ENCODE peak calls at places on chromosomes 2 and 18, in four cellular contexts. I, Z, F and E are unnamed samples.

GRCh38 chr2:18253686-18254197 is 306.7 kb downstream of the RDH14 start:
- DNase-seq in F (no peak), Z (no peak), I (no peak), E (no peak)

GRCh38 chr18:78875268-78875997 is 104.2 kb upstream of the SALL3 start:
- DNase-seq in Z (no peak), I (peak; percentile 73), F (no peak), E (no peak)

GRCh38 chr2:233513953-233514655 is 52.5 kb downstream of the USP40 start:
- DNase-seq in Z (no peak), I (no peak), F (no peak), E (no peak)

GRCh38 chr2:219059725-219060682 is 717 bp downstream of the IHH start:
- DNase-seq in Z (no peak), F (no peak), I (peak; percentile 62), E (no peak)

GRCh38 chr2:28753043-28753683 is 1.5 kb downstream of the PPP1CB start:
- DNase-seq in I (no peak), F (peak; percentile 86), Z (no peak), E (peak; percentile 87)

GRCh38 chr2:157254041-157254440 is 3.5 kb upstream of the GALNT5 start:
- DNase-seq in Z (no peak), F (no peak), I (no peak), E (no peak)

GRCh38 chr2:96811916-96812315 is 4.2 kb upstream of the CNNM3 start:
- DNase-seq in I (no peak), Z (no peak), F (no peak), E (peak; percentile 67)

GRCh38 chr2:136134126-136134525 is 16.2 kb upstream of the CXCR4 start:
- DNase-seq in Z (no peak), F (no peak), I (no peak), E (no peak)

GRCh38 chr2:239255218-239255617 is 145.6 kb downstream of the HDAC4 start:
- DNase-seq in Z (no peak), F (no peak), I (no peak), E (no peak)

DNA sequence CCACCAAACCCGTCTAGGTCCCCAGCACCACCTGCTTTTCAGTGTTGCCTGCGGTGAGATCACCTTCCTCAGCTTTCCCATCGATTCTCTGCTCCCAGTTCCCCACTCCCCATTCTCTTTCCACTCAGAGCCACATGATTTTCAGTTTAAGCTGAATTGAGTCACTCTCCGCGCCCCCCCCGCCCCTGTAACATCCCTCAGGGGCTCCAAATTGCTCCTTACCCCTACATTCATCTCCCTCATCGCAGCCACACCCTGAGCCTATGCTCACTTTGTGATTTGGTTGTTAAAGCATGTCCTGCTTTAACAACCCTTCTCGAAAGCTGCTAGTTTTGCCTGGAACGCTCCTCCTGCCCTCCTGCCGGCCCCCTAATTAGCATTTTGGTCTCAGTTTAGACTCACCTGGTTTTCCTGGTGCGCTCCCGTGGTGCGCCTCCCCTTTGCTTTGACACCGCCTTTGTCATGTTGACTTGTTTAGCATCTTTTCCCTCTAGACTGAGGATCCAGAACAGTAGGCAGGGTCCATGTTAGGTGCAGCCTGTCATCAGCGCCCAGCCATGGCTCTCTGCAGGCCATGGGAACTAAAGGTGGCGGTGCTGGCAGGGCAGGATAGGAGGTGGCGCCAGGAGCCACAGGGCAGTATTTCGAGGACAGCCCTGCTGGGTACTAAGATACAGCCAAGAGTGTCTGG is 60.8 kb downstream of the ST3GAL5 start:
- DNase-seq in Z (no peak), F (no peak), I (no peak), E (no peak)
- H3K9ac ChIP-seq in Z (peak overlapping the region; percentile 49), F (no peak overlapping the region), I (no peak overlapping the region), E (no peak overlapping the region)

GRCh38 chr2:237158194-237158593 is 72.5 kb downstream of the COPS8 start:
- DNase-seq in I (no peak), Z (no peak), F (no peak), E (no peak)
- TF ChIP-seq CTCF in I (no peak), Z (no peak), F (no peak), E (no peak)

DNA sequence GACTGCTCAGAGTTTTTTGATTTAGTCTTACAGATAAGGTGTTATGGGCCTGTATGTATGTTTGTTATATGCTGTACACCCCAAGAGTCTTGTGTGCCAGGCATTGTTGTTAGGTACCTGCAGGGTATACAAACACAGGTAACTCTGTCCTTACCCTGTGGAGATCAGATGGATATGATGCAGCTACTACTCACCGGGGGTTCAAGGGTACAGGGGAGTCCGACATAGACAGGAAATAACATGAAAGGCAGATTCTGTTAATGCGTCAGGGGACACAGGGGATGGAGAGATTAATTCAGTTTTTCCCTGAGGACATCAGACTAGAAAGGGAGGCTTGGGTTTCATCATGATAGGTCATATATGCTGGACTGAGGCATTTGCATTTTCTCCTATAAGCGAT is 31.3 kb downstream of the TRAK2 start:
- DNase-seq in Z (no peak), I (no peak), F (no peak), E (no peak)
- H3K9ac ChIP-seq in Z (no peak overlapping the region), I (no peak overlapping the region), F (no peak overlapping the region), E (no peak overlapping the region)

GRCh38 chr2:127197475-127198385 is 22.4 kb downstream of the CYP27C1 start:
- DNase-seq in Z (no peak), F (peak; percentile 39), I (peak; percentile 86), E (peak; percentile 53)
- TF ChIP-seq CTCF in Z (peak; percentile 73), F (peak; percentile 47), I (peak; percentile 93), E (peak; percentile 45)

DNA sequence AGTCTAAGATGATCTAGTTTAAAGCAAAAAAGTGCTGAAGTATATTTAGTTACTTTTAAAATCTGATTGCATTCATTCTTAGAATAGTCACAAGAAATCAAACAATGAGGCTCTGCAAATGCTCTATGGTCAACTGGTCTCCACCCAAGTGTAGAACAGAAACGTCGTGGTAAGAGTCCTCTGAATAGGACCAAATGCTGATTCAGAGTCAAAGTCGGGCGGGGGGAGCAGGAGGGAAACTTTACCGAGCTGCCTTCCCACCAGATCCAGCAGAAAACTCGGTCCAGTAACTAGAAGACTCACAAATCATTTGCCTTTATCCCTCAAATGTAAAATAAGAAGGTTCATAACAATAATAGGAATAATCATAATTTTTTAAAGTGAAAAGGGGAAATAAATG is 46.2 kb upstream of the PXDN start:
- DNase-seq in F (no peak), I (no peak), Z (no peak), E (no peak)
- H3K9ac ChIP-seq in F (no peak overlapping the region), I (no peak overlapping the region), Z (no peak overlapping the region), E (no peak overlapping the region)

DNA sequence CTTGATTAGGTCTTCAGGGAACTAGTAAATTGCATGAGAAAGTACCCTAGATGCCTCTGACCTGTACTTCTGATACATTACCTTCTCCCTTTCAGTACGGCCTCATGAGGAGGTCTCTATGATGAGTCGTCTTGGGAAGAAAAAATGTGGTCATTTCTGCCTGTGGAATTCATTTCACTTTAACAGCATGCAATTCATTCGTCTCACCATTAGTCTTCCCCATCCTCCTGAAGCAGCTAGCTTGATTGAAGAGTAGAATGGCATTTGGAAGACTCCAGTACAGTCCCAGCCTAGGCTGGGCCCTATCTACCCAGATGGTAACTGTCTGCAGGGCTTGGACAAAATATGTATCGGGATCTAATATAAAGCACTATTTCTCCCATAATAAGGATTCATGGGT is 52.1 kb downstream of the TMX3 start:
- DNase-seq in Z (no peak), F (no peak), I (no peak), E (peak; percentile 21)
- TF ChIP-seq CTCF in Z (no peak), F (no peak), I (no peak), E (peak; percentile 3)

GRCh38 chr2:23053580-23053979 is 331.4 kb upstream of the KLHL29 start:
- DNase-seq in Z (no peak), F (no peak), I (no peak), E (no peak)
- H3K9ac ChIP-seq in Z (no peak overlapping the region), F (no peak overlapping the region), I (no peak overlapping the region), E (no peak overlapping the region)

GRCh38 chr18:38790303-38790702 is 1224.7 kb upstream of the CELF4 start:
- DNase-seq in Z (no peak), F (no peak), I (peak; percentile 47), E (no peak)
- TF ChIP-seq CTCF in Z (peak; percentile 62), F (no peak), I (peak; percentile 49), E (no peak)